ENCODE peak calls at places on chromosomes 16 and 17, in six cellular contexts. U, R, Y, V, K and F are unnamed samples. For H3K9me3 and H3K4me1, the result is how much of the 10 kb centered on the place peaks cover.

GRCh38 chr16:59971264-59971663 is 1237.1 kb upstream of the GOT2 start:
- DNase-seq in Y (no peak), V (no peak), K (no peak), U (no peak), R (no peak), F (no peak)

GRCh38 chr16:84895016-84895415 is 75.2 kb downstream of the CRISPLD2 start:
- DNase-seq in K (no peak), U (no peak), R (no peak), Y (no peak), V (no peak), F (no peak)

GRCh38 chr17:27247071-27247957 is 46.6 kb upstream of the WSB1 start:
- DNase-seq in U (peak), K (no peak), Y (no peak), R (peak), V (peak), F (peak)

GRCh38 chr17:2122641-2123302 is 67.9 kb downstream of the HIC1 start:
- DNase-seq in V (peak), K (peak), R (peak), U (peak), Y (no peak), F (peak)

GRCh38 chr17:61408151-61409041 is 8.8 kb downstream of the TBX2 start:
- DNase-seq in U (no peak), R (no peak), K (no peak), V (no peak), Y (no peak), F (no peak)

GRCh38 chr17:45228985-45229517 is 7.4 kb downstream of the FMNL1 start:
- DNase-seq in Y (peak), V (peak), K (peak), R (peak), U (peak), F (peak)

GRCh38 chr16:57265850-57266530 is 18.5 kb downstream of the PLLP start:
- DNase-seq in R (peak), U (peak), K (no peak), Y (no peak), V (peak), F (peak)

GRCh38 chr17:46979023-46979870 is at the start of gene RPRML:
- DNase-seq in R (peak), V (peak), K (peak), U (no peak), Y (peak), F (peak)

GRCh38 chr17:72826602-72827001 is 265.9 kb downstream of the SLC39A11 start:
- DNase-seq in K (no peak), V (no peak), Y (no peak), R (no peak), U (no peak), F (no peak)

GRCh38 chr16:84889066-84889465 is 69.3 kb downstream of the CRISPLD2 start:
- DNase-seq in K (no peak), Y (no peak), V (no peak), R (no peak), U (no peak), F (no peak)

GRCh38 chr17:16552637-16553045 is 16.4 kb downstream of the ZNF287 start:
- DNase-seq in K (no peak), U (no peak), Y (no peak), V (no peak), R (no peak), F (no peak)

GRCh38 chr17:16551878-16552636 is 16.9 kb downstream of the ZNF287 start:
- DNase-seq in U (no peak), R (no peak), V (no peak), K (no peak), Y (no peak), F (no peak)
- H3K9me3 ChIP-seq in U (half or more), R (under half), V (under half), K (half or more), Y (under half), F (half or more)

GRCh38 chr17:35757243-35757642 is 3.4 kb upstream of the C17orf50 start:
- DNase-seq in U (no peak), Y (no peak), K (no peak), R (no peak), V (no peak), F (no peak)
- H3K4me1 ChIP-seq in U (under half), Y (under half), K (under half), R (under half), V (under half), F (under half)

DNA sequence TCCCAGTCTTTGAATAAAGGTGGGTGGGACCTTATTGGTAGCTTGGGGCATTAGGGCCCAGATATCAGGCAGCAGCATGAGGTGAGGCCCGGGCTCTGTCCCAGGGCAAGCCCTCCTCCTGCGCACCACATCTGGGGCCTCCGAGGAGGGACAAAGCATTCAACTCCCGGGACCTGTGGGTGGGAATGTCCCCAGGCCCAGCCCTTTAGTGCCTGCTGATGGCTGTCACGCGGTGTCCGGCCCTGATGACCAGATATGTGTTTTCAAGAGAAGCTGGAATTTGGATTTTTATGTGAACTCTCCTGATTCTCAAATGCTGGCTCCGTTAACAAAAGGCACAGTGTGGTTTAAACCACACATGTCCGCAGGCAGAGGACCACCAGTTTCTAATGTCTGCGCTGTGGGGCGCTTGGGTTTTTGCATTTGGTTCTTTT is 30.5 kb downstream of the RAI1 start:
- DNase-seq in Y (no peak), V (peak), U (no peak), R (peak), K (no peak), F (peak)
- H3K4me3 ChIP-seq in Y (no peak), V (no peak), U (no peak), R (no peak), K (no peak), F (no peak)

DNA sequence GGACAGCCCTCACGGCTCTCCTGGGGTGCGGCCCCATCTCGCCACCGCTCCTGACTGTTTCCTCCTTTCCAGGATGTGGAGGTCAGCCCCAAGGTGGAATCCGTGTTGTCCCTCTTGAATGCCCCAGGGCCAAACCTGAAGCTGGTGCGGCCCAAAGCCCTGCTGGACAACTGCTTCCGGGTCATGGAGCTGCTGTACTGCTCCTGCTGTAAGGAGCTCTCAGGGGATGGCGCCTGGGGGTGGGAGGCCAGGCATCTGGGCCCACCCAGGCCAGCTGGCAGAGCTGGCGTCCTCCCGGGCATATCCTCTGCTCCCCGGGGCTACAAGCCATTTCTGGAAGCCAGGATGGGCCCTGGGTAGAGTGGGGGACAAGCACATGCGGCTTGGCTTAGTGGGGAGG is 13.2 kb downstream of the IL34 start:
- DNase-seq in Y (no peak), R (no peak), V (no peak), U (no peak), K (no peak), F (no peak)
- H3K9me3 ChIP-seq in Y (under half), R (under half), V (under half), U (under half), K (under half), F (under half)